ENCODE peak calls at places on chromosomes 5 and 9, in nine cellular contexts. N is MCF 10A, J is left ventricle myocardium inferior, D is Calu3, O is endodermal cell, R is B cell, E is AG04450, S is endothelial cell, W is lung. G is an unnamed sample.

GRCh38 chr5:77087484-77088291 is 603 bp upstream of the ZBED3 start:
- DNase-seq in E (no peak), W (peak; percentile 63), D (peak; percentile 21), S (no peak), O (peak; percentile 72), R (no peak), N (no peak), J (peak; percentile 28), G (peak; percentile 35)

GRCh38 chr5:93189707-93190120 is 391.3 kb downstream of the NR2F1-AS1 start:
- DNase-seq in W (no peak), D (no peak), O (no peak), J (no peak), E (peak; percentile 82), N (peak; percentile 85), S (no peak), R (no peak), G (no peak)

GRCh38 chr5:902129-902916 is 9.6 kb downstream of the TRIP13 start:
- DNase-seq in E (no peak), W (no peak), O (no peak), J (no peak), N (no peak), R (no peak), D (no peak), S (no peak), G (peak; percentile 1)

GRCh38 chr5:181041043-181041442 is 977 bp downstream of the BTNL9 start:
- DNase-seq in J (no peak), R (no peak), O (no peak), E (no peak), W (peak; percentile 22), S (no peak), D (no peak), N (no peak), G (no peak)

GRCh38 chr5:71865665-71866320 is 146.7 kb downstream of the CARTPT start:
- DNase-seq in J (no peak), S (no peak), R (no peak), W (no peak), D (no peak), N (peak; percentile 40), O (no peak), E (no peak), G (no peak)

GRCh38 chr5:159878988-159879471 is 37.3 kb upstream of the ADRA1B start:
- DNase-seq in R (no peak), S (peak; percentile 21), O (peak; percentile 92), J (peak; percentile 72), E (peak; percentile 39), D (peak; percentile 53), W (peak; percentile 59), N (peak; percentile 68), G (peak; percentile 40)

GRCh38 chr5:3384531-3384930 is 211.1 kb upstream of the IRX1 start:
- DNase-seq in J (no peak), N (no peak), O (no peak), R (no peak), W (no peak), D (no peak), E (no peak), S (no peak), G (no peak)

GRCh38 chr5:21680661-21681060 is 1172.5 kb downstream of the CDH12 start:
- DNase-seq in D (no peak), E (no peak), J (no peak), S (no peak), R (no peak), N (peak; percentile 6), O (no peak), W (no peak), G (no peak)

GRCh38 chr9:70947086-70947485 is 174.3 kb downstream of the TRPM3 start:
- DNase-seq in S (no peak), J (no peak), R (no peak), O (no peak), E (no peak), N (peak; percentile 24), D (no peak), W (no peak), G (no peak)

GRCh38 chr5:100667021-100667671 is 132.0 kb downstream of the FAM174A start:
- DNase-seq in O (no peak), N (peak; percentile 91), S (no peak), W (no peak), E (no peak), D (no peak), R (no peak), J (no peak), G (no peak)

GRCh38 chr5:33721491-33722245 is 170.1 kb downstream of the ADAMTS12 start:
- DNase-seq in O (no peak), D (no peak), W (no peak), S (no peak), E (peak; percentile 34), J (no peak), N (no peak), R (no peak), G (no peak)

GRCh38 chr5:132209901-132210545 is 17.6 kb downstream of the P4HA2 start:
- DNase-seq in W (no peak), J (no peak), S (no peak), O (peak; percentile 24), R (no peak), E (no peak), D (no peak), N (no peak), G (no peak)

GRCh38 chr9:133958756-133959155 is 33.4 kb downstream of the VAV2 start:
- DNase-seq in O (no peak), R (no peak), E (no peak), W (no peak), S (no peak), J (no peak), D (no peak), N (peak; percentile 31), G (no peak)

DNA sequence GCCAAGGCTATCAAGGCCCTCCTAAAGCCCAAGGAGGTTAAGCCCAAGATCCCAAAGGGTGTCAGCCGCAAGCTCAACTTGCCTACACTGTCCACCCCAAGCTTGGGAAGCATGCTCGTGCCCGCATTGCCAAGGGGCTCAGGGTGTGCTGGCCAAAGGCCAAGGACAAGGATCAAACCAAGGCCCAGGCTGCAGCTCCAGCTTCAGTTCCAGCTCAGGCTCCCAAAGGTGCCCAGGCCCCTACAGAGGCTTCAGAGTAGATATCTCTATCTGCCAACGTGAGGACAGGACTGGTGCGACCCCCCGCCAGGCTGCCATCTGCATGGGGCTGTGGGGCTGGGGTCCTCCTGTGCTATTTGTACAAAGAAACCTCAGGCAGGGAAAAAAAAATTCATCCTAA is 3.3 kb downstream of the HOMER1 start:
- DNase-seq in S (no peak), J (peak; percentile 24), O (no peak), N (no peak), E (no peak), W (no peak), R (no peak), D (no peak), G (no peak)
- TF ChIP-seq CTCF in S (no peak), J (no peak), O (no peak), N (no peak), E (no peak), W (no peak), R (no peak), D (no peak), G (no peak)

GRCh38 chr5:171821286-171821685 is 35.7 kb downstream of the SMIM23 start:
- DNase-seq in W (no peak), J (no peak), R (no peak), N (no peak), E (no peak), O (no peak), S (no peak), D (no peak), G (no peak)

GRCh38 chr5:171823269-171823668 is 37.7 kb downstream of the SMIM23 start:
- DNase-seq in J (no peak), E (no peak), D (peak; percentile 57), W (no peak), O (peak; percentile 56), N (no peak), R (no peak), S (no peak), G (no peak)

GRCh38 chr5:171816666-171817065 is 31.0 kb downstream of the SMIM23 start:
- DNase-seq in N (no peak), E (no peak), D (no peak), S (no peak), R (no peak), J (no peak), W (no peak), O (no peak), G (no peak)

GRCh38 chr5:171825046-171825445 is 39.4 kb downstream of the SMIM23 start:
- DNase-seq in J (no peak), R (no peak), W (no peak), D (no peak), E (no peak), O (no peak), N (no peak), S (no peak), G (no peak)

DNA sequence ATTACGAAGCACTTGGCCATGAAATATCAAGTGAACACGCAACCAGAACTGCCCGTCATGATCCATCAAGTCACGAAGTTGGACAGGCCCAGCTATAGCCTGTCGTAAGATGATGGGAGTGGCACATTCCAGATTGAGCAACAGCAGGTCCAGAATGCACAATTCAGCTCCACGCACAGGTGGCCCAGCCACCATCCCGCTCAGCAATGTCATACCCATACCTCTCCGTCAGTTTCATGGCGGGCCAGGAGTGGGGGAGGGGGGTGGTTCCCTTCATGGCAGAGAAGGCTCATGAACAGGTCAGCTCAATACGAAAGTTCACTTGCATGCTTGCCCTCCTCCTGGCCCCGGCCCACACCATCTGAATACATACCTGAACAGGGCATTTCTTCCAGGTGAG is 34.9 kb downstream of the SMIM23 start:
- DNase-seq in D (no peak), N (peak; percentile 36), O (no peak), R (no peak), S (no peak), E (no peak), W (no peak), J (no peak), G (no peak)
- TF ChIP-seq CTCF in D (no peak), N (no peak), O (no peak), R (no peak), S (no peak), E (no peak), W (no peak), J (no peak), G (no peak)

GRCh38 chr5:120476063-120476462 is 12.0 kb downstream of the PRR16 start:
- DNase-seq in E (no peak), O (no peak), R (no peak), N (no peak), S (no peak), D (no peak), J (no peak), W (no peak), G (no peak)

GRCh38 chr5:120479066-120479465 is 15.0 kb downstream of the PRR16 start:
- DNase-seq in D (no peak), E (no peak), W (no peak), J (no peak), O (no peak), N (peak; percentile 35), R (no peak), S (no peak), G (no peak)

GRCh38 chr5:120471971-120472370 is 7.9 kb downstream of the PRR16 start:
- DNase-seq in S (no peak), E (no peak), W (no peak), D (no peak), R (no peak), N (no peak), J (no peak), O (no peak), G (no peak)

GRCh38 chr5:120473332-120473731 is 9.2 kb downstream of the PRR16 start:
- DNase-seq in S (no peak), R (no peak), W (no peak), D (no peak), O (no peak), E (no peak), J (no peak), N (no peak), G (no peak)
- TF ChIP-seq CTCF in S (no peak), R (no peak), W (no peak), D (no peak), O (no peak), E (no peak), J (no peak), N (no peak), G (no peak)

GRCh38 chr5:11110128-11110527 is 349.1 kb upstream of the DAP start:
- DNase-seq in R (no peak), D (no peak), J (no peak), S (no peak), E (no peak), W (no peak), O (no peak), N (no peak), G (no peak)
- TF ChIP-seq CTCF in R (no peak), D (no peak), J (peak; percentile 46), S (no peak), E (peak; percentile 5), W (no peak), O (peak; percentile 61), N (no peak), G (no peak)